ENCODE peak calls at places on chromosomes 2 and 18, in four cellular contexts. One of them, this sample, is unnamed.

GRCh38 chr2:37358466-37358865 is 14.0 kb downstream of the QPCT start:
- DNase-seq in neural progenitor cell: no peak
- DNase-seq in naive thymus-derived CD4-positive, alpha-beta T cell: no peak
- DNase-seq in adrenal gland: no peak
- DNase-seq in this sample: no peak

GRCh38 chr18:10661333-10661732 is 135.5 kb downstream of the NAPG start:
- DNase-seq in neural progenitor cell: no peak
- DNase-seq in naive thymus-derived CD4-positive, alpha-beta T cell: no peak
- DNase-seq in adrenal gland: no peak
- DNase-seq in this sample: peak

GRCh38 chr18:58213445-58213844 is 169.4 kb downstream of the NEDD4L start:
- DNase-seq in neural progenitor cell: no peak
- DNase-seq in naive thymus-derived CD4-positive, alpha-beta T cell: no peak
- DNase-seq in adrenal gland: no peak
- DNase-seq in this sample: peak

GRCh38 chr18:60485207-60485606 is 112.6 kb upstream of the MC4R start:
- DNase-seq in neural progenitor cell: no peak
- DNase-seq in naive thymus-derived CD4-positive, alpha-beta T cell: no peak
- DNase-seq in adrenal gland: no peak
- DNase-seq in this sample: no peak

GRCh38 chr2:226183550-226183949 is 616.1 kb downstream of the IRS1 start:
- DNase-seq in neural progenitor cell: no peak
- DNase-seq in naive thymus-derived CD4-positive, alpha-beta T cell: no peak
- DNase-seq in adrenal gland: no peak
- DNase-seq in this sample: no peak

GRCh38 chr2:131056204-131056975 is 36.9 kb downstream of the FAM168B start:
- DNase-seq in neural progenitor cell: no peak
- DNase-seq in naive thymus-derived CD4-positive, alpha-beta T cell: no peak
- DNase-seq in adrenal gland: no peak
- DNase-seq in this sample: no peak

GRCh38 chr2:177332041-177332991 is 60.3 kb upstream of the AGPS start:
- DNase-seq in neural progenitor cell: peak
- DNase-seq in naive thymus-derived CD4-positive, alpha-beta T cell: peak
- DNase-seq in adrenal gland: peak
- DNase-seq in this sample: peak

GRCh38 chr2:32172870-32173269 is 7.2 kb downstream of the SLC30A6 start:
- DNase-seq in neural progenitor cell: no peak
- DNase-seq in naive thymus-derived CD4-positive, alpha-beta T cell: no peak
- DNase-seq in adrenal gland: no peak
- DNase-seq in this sample: no peak

GRCh38 chr2:39994151-39994550 is 215.1 kb upstream of the THUMPD2 start:
- DNase-seq in neural progenitor cell: no peak
- DNase-seq in naive thymus-derived CD4-positive, alpha-beta T cell: no peak
- DNase-seq in adrenal gland: no peak
- DNase-seq in this sample: no peak

GRCh38 chr2:222033541-222033940 is 265.3 kb downstream of the PAX3 start:
- DNase-seq in neural progenitor cell: no peak
- DNase-seq in naive thymus-derived CD4-positive, alpha-beta T cell: no peak
- DNase-seq in adrenal gland: no peak
- DNase-seq in this sample: no peak

GRCh38 chr2:212381428-212382102 is 157.0 kb downstream of the ERBB4 start:
- DNase-seq in neural progenitor cell: no peak
- DNase-seq in naive thymus-derived CD4-positive, alpha-beta T cell: no peak
- DNase-seq in adrenal gland: no peak
- DNase-seq in this sample: peak

GRCh38 chr2:134460583-134460998 is 206.7 kb downstream of the MGAT5 start:
- DNase-seq in neural progenitor cell: peak
- DNase-seq in naive thymus-derived CD4-positive, alpha-beta T cell: peak
- DNase-seq in adrenal gland: peak
- DNase-seq in this sample: peak

GRCh38 chr18:21703241-21703820 is 1.2 kb downstream of the ABHD3 start:
- DNase-seq in neural progenitor cell: no peak
- DNase-seq in naive thymus-derived CD4-positive, alpha-beta T cell: no peak
- DNase-seq in adrenal gland: no peak
- DNase-seq in this sample: no peak

GRCh38 chr2:199431748-199432213 is 26.0 kb downstream of the SATB2 start:
- DNase-seq in neural progenitor cell: peak
- DNase-seq in naive thymus-derived CD4-positive, alpha-beta T cell: no peak
- DNase-seq in adrenal gland: no peak
- DNase-seq in this sample: no peak

GRCh38 chr2:20523798-20524197 is 76.9 kb downstream of the RHOB start:
- DNase-seq in neural progenitor cell: no peak
- DNase-seq in naive thymus-derived CD4-positive, alpha-beta T cell: no peak
- DNase-seq in adrenal gland: no peak
- DNase-seq in this sample: no peak

GRCh38 chr18:36809590-36810381 is 19.0 kb downstream of the TPGS2 start:
- DNase-seq in neural progenitor cell: peak
- DNase-seq in naive thymus-derived CD4-positive, alpha-beta T cell: peak
- DNase-seq in adrenal gland: peak
- DNase-seq in this sample: peak

GRCh38 chr2:47173986-47174730 is 19.1 kb upstream of the STPG4 start:
- DNase-seq in neural progenitor cell: no peak
- DNase-seq in naive thymus-derived CD4-positive, alpha-beta T cell: no peak
- DNase-seq in adrenal gland: no peak
- DNase-seq in this sample: no peak

GRCh38 chr2:220033546-220033945 is 406.1 kb downstream of the SLC4A3 start:
- DNase-seq in neural progenitor cell: no peak
- DNase-seq in naive thymus-derived CD4-positive, alpha-beta T cell: no peak
- DNase-seq in adrenal gland: no peak
- DNase-seq in this sample: no peak

GRCh38 chr2:181123798-181124217 is 143.4 kb downstream of the UBE2E3 start:
- DNase-seq in neural progenitor cell: no peak
- DNase-seq in naive thymus-derived CD4-positive, alpha-beta T cell: peak
- DNase-seq in adrenal gland: no peak
- DNase-seq in this sample: no peak

GRCh38 chr18:22987547-22988182 is 54.5 kb downstream of the RBBP8 start:
- DNase-seq in neural progenitor cell: no peak
- DNase-seq in naive thymus-derived CD4-positive, alpha-beta T cell: no peak
- DNase-seq in adrenal gland: no peak
- DNase-seq in this sample: no peak

GRCh38 chr18:56627991-56628390 is 10.4 kb downstream of the TXNL1 start:
- DNase-seq in neural progenitor cell: no peak
- DNase-seq in naive thymus-derived CD4-positive, alpha-beta T cell: no peak
- DNase-seq in adrenal gland: no peak
- DNase-seq in this sample: no peak

GRCh38 chr2:112831956-112832567 is 4.5 kb downstream of the IL1B start:
- DNase-seq in neural progenitor cell: no peak
- DNase-seq in naive thymus-derived CD4-positive, alpha-beta T cell: no peak
- DNase-seq in adrenal gland: no peak
- DNase-seq in this sample: no peak

GRCh38 chr2:64636105-64636873 is 17.4 kb downstream of the SERTAD2 start:
- DNase-seq in neural progenitor cell: no peak
- DNase-seq in naive thymus-derived CD4-positive, alpha-beta T cell: no peak
- DNase-seq in adrenal gland: no peak
- DNase-seq in this sample: no peak

GRCh38 chr18:69725855-69726508 is 221.7 kb downstream of the CD226 start:
- DNase-seq in neural progenitor cell: no peak
- DNase-seq in naive thymus-derived CD4-positive, alpha-beta T cell: no peak
- DNase-seq in adrenal gland: no peak
- DNase-seq in this sample: no peak

GRCh38 chr2:152875832-152876669 is 157.6 kb downstream of the ARL6IP6 start:
- DNase-seq in neural progenitor cell: no peak
- DNase-seq in naive thymus-derived CD4-positive, alpha-beta T cell: no peak
- DNase-seq in adrenal gland: peak
- DNase-seq in this sample: no peak

GRCh38 chr2:152879275-152879674 is 160.9 kb downstream of the ARL6IP6 start:
- DNase-seq in neural progenitor cell: no peak
- DNase-seq in naive thymus-derived CD4-positive, alpha-beta T cell: no peak
- DNase-seq in adrenal gland: no peak
- DNase-seq in this sample: no peak

DNA sequence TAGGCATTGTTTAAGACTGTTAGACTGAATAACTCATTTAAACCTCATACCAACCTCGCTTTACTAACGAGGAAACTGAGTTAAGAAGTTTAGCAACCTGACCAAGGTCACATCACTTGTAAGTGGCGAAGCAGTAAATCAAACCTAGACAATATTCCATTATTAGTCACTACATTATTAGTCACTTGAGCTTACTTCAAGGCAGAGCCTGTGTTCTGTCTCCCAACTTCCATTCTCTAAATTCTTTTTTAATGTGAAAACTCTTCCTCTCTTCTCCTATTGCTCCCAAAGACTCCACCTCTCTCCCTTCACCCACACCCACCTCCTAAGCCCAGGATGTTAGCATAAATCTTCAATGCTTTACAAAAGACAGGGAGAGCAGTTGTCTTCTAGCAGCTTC is 156.5 kb downstream of the ARL6IP6 start:
- DNase-seq in neural progenitor cell: no peak
- DNase-seq in naive thymus-derived CD4-positive, alpha-beta T cell: no peak
- DNase-seq in adrenal gland: no peak
- DNase-seq in this sample: no peak
- H3K27ac ChIP-seq in neural progenitor cell: no peak
- H3K27ac ChIP-seq in naive thymus-derived CD4-positive, alpha-beta T cell: no peak
- H3K27ac ChIP-seq in adrenal gland: no peak
- H3K27ac ChIP-seq in this sample: no peak

GRCh38 chr2:171159326-171160118 is 1.2 kb downstream of the TLK1 start:
- DNase-seq in neural progenitor cell: peak
- DNase-seq in naive thymus-derived CD4-positive, alpha-beta T cell: peak
- DNase-seq in adrenal gland: peak
- DNase-seq in this sample: peak
- H3K27ac ChIP-seq in neural progenitor cell: peak
- H3K27ac ChIP-seq in naive thymus-derived CD4-positive, alpha-beta T cell: peak
- H3K27ac ChIP-seq in adrenal gland: no peak
- H3K27ac ChIP-seq in this sample: peak

GRCh38 chr18:52337286-52337685 is 2.7 kb upstream of the DCC start:
- DNase-seq in neural progenitor cell: no peak
- DNase-seq in naive thymus-derived CD4-positive, alpha-beta T cell: no peak
- DNase-seq in adrenal gland: no peak
- DNase-seq in this sample: no peak
- H3K27ac ChIP-seq in neural progenitor cell: no peak
- H3K27ac ChIP-seq in naive thymus-derived CD4-positive, alpha-beta T cell: no peak
- H3K27ac ChIP-seq in adrenal gland: no peak
- H3K27ac ChIP-seq in this sample: no peak

GRCh38 chr2:158717366-158718195 is 77.5 kb upstream of the DAPL1 start:
- DNase-seq in neural progenitor cell: peak
- DNase-seq in naive thymus-derived CD4-positive, alpha-beta T cell: no peak
- DNase-seq in adrenal gland: no peak
- DNase-seq in this sample: no peak
- H3K27ac ChIP-seq in neural progenitor cell: no peak
- H3K27ac ChIP-seq in naive thymus-derived CD4-positive, alpha-beta T cell: no peak
- H3K27ac ChIP-seq in adrenal gland: no peak
- H3K27ac ChIP-seq in this sample: no peak